ENCODE peak calls at places on chromosomes 3 and 15, in four cellular contexts. L is activated naive CD4-positive, alpha-beta T cell treated with Interleukin-2 at 50 U/mL for 16 hours; N is iPS-NIHi11; E is activated T-helper 9 cell treated with anti-CD3 and anti-CD28 coated beads, Interleukin-2, amount 50 U/mL, for 16 hours. M is an unnamed sample.

GRCh38 chr3:32443471-32443870 is 51.8 kb downstream of the CMTM7 start:
- DNase-seq in L (no peak), N (no peak), E (no peak), M (no peak)

GRCh38 chr3:193771736-193772135 is 178.7 kb downstream of the OPA1 start:
- DNase-seq in L (no peak), N (no peak), E (no peak), M (no peak)

GRCh38 chr3:117624424-117624823 is 914.8 kb downstream of the TUSC7 start:
- DNase-seq in L (no peak), N (no peak), E (no peak), M (no peak)

GRCh38 chr15:90320885-90321278 is 31.2 kb upstream of the ZNF774 start:
- DNase-seq in L (no peak), N (no peak), E (no peak), M (no peak)

GRCh38 chr15:52281085-52282035 is 14.2 kb downstream of the MYO5C start:
- DNase-seq in L (no peak), N (no peak), E (no peak), M (no peak)

GRCh38 chr3:186162221-186162620 is 53.3 kb upstream of the ETV5 start:
- DNase-seq in L (no peak), N (no peak), E (no peak), M (no peak)

GRCh38 chr3:177491301-177492031 is 294.2 kb upstream of the TBL1XR1 start:
- DNase-seq in L (no peak), N (no peak), E (no peak), M (no peak)

GRCh38 chr3:33179132-33179531 is 39.5 kb downstream of the SUSD5 start:
- DNase-seq in L (no peak), N (no peak), E (no peak), M (no peak)

GRCh38 chr3:28242519-28242918 is 1.1 kb downstream of the CMC1 start:
- DNase-seq in L (no peak), N (no peak), E (no peak), M (no peak)

GRCh38 chr3:157073810-157074209 is 86.1 kb downstream of the CCNL1 start:
- DNase-seq in L (no peak), N (no peak), E (no peak), M (no peak)

GRCh38 chr15:60379466-60380274 is 18.1 kb downstream of the ANXA2 start:
- DNase-seq in L (no peak), N (no peak), E (no peak), M (no peak)

GRCh38 chr15:40441736-40442531 is 1.2 kb downstream of the BAHD1 start:
- DNase-seq in L (peak), N (no peak), E (no peak), M (peak)

GRCh38 chr15:58551764-58552504 is 120.1 kb downstream of the LIPC start:
- DNase-seq in L (no peak), N (no peak), E (no peak), M (peak)